ENCODE peak calls at places on chromosomes 6 and 20, in five cellular contexts. R is stimulated activated CD4-positive, alpha-beta T cell treated with anti-CD3 and anti-CD28 coated beads, Interleukin-1b, Interleukin-23, amount 100 ng/mL, for 48 hours; L is iris pigment epithelial cell; S is glutamatergic neuron; N is breast epithelium. U is an unnamed sample.

GRCh38 chr6:134223761-134224445 is 94.0 kb downstream of the SGK1 start:
- DNase-seq in R (no peak), L (no peak), S (no peak), N (no peak), U (no peak)

GRCh38 chr20:18166241-18166881 is 28.7 kb downstream of the KAT14 start:
- DNase-seq in R (no peak), L (no peak), S (no peak), N (no peak), U (no peak)

GRCh38 chr6:41965429-41966213 is 24.0 kb upstream of the CCND3 start:
- DNase-seq in R (no peak), L (no peak), S (no peak), N (no peak), U (no peak)

GRCh38 chr20:46040902-46041535 is 12.0 kb downstream of the SLC12A5 start:
- DNase-seq in R (no peak), L (no peak), S (no peak), N (no peak), U (peak)

GRCh38 chr20:63100926-63101699 is 94.3 kb upstream of the BHLHE23 start:
- DNase-seq in R (no peak), L (no peak), S (peak), N (peak), U (no peak)

GRCh38 chr6:104409913-104410312 is 449.8 kb downstream of the HACE1 start:
- DNase-seq in R (no peak), L (peak), S (no peak), N (no peak), U (no peak)

GRCh38 chr6:8588176-8588575 is 152.8 kb upstream of the SLC35B3 start:
- DNase-seq in R (no peak), L (no peak), S (no peak), N (no peak), U (no peak)

GRCh38 chr6:51648236-51648635 is 439.2 kb downstream of the PKHD1 start:
- DNase-seq in R (no peak), L (no peak), S (no peak), N (no peak), U (no peak)

GRCh38 chr6:52513464-52513863 is 63.4 kb downstream of the TRAM2 start:
- DNase-seq in R (no peak), L (no peak), S (no peak), N (no peak), U (no peak)

GRCh38 chr20:63366658-63367360 is 5.7 kb upstream of the CHRNA4 start:
- DNase-seq in R (no peak), L (no peak), S (no peak), N (no peak), U (no peak)

GRCh38 chr20:4681971-4682370 is 39.7 kb upstream of the PRND start:
- DNase-seq in R (no peak), L (peak), S (no peak), N (no peak), U (no peak)

GRCh38 chr6:101853226-101853625 is 459.7 kb downstream of the GRIK2 start:
- DNase-seq in R (no peak), L (no peak), S (no peak), N (no peak), U (no peak)

GRCh38 chr6:74170118-74170517 is 474.1 kb downstream of the CD109 start:
- DNase-seq in R (no peak), L (peak), S (no peak), N (no peak), U (peak)

GRCh38 chr20:1633535-1633934 is 13.7 kb upstream of the SIRPB1 start:
- DNase-seq in R (no peak), L (peak), S (no peak), N (no peak), U (no peak)

GRCh38 chr6:131840441-131840840 is 32.6 kb downstream of the ENPP1 start:
- DNase-seq in R (no peak), L (no peak), S (no peak), N (no peak), U (no peak)

GRCh38 chr20:51668932-51669331 is 99.3 kb downstream of the ATP9A start:
- DNase-seq in R (no peak), L (no peak), S (no peak), N (no peak), U (no peak)

U was measured in astrocyte of the spinal cord.